ENCODE peak calls at places on chromosome 17, in nine cellular contexts. A, R, B, Z, L, H, M, N and I are unnamed samples.

GRCh38 chr17:12896386-12896785 is 107.1 kb downstream of the ARHGAP44 start:
- DNase-seq in Z (no peak), H (no peak), A (no peak), R (no peak), N (no peak), B (no peak), L (no peak), M (no peak), I (no peak)

GRCh38 chr17:50501054-50501453 is 7.2 kb upstream of the MYCBPAP start:
- DNase-seq in H (peak), L (no peak), R (no peak), N (no peak), M (peak), Z (no peak), B (no peak), A (no peak), I (no peak)

GRCh38 chr17:70184770-70185169 is 15.4 kb downstream of the KCNJ2 start:
- DNase-seq in N (no peak), M (no peak), R (no peak), A (peak), L (no peak), Z (peak), H (peak), B (no peak), I (no peak)

GRCh38 chr17:44878627-44879221 is 20.5 kb downstream of the EFTUD2 start:
- DNase-seq in A (no peak), L (no peak), M (peak), Z (peak), H (peak), N (no peak), R (no peak), B (no peak), I (no peak)

GRCh38 chr17:58970966-58971575 is 135.6 kb downstream of the TRIM37 start:
- DNase-seq in A (peak), M (no peak), L (no peak), H (no peak), N (no peak), Z (peak), B (no peak), R (no peak), I (no peak)

GRCh38 chr17:12024332-12024731 is 3.7 kb downstream of the MAP2K4 start:
- DNase-seq in H (peak), A (peak), Z (peak), B (no peak), N (no peak), M (no peak), R (no peak), L (no peak), I (no peak)

GRCh38 chr17:82298538-82299421 is 18.6 kb downstream of the CD7 start:
- DNase-seq in N (no peak), L (no peak), Z (no peak), B (no peak), M (no peak), H (no peak), A (no peak), R (no peak), I (no peak)

GRCh38 chr17:20779521-20779920 is 200.0 kb downstream of the CDRT15L2 start:
- DNase-seq in A (no peak), Z (no peak), B (no peak), L (no peak), M (no peak), H (no peak), N (no peak), R (no peak), I (no peak)

GRCh38 chr17:83083368-83084201 is 4.2 kb downstream of the METRNL start:
- DNase-seq in R (peak), N (no peak), B (peak), L (peak), A (peak), M (peak), H (peak), Z (peak), I (peak)

GRCh38 chr17:9356488-9356911 is 219.1 kb downstream of the STX8 start:
- DNase-seq in B (no peak), H (peak), N (no peak), R (no peak), A (no peak), Z (peak), L (no peak), M (no peak), I (no peak)

GRCh38 chr17:8739104-8739503 is 5.5 kb downstream of the CCDC42 start:
- DNase-seq in Z (no peak), B (no peak), A (no peak), M (peak), R (no peak), H (no peak), N (no peak), L (no peak), I (no peak)

GRCh38 chr17:69088643-69089200 is 28.0 kb upstream of the ABCA9 start:
- DNase-seq in N (no peak), H (no peak), A (no peak), B (no peak), L (no peak), R (no peak), M (no peak), Z (no peak), I (no peak)

GRCh38 chr17:80947200-80947940 is 44.3 kb upstream of the CHMP6 start:
- DNase-seq in L (peak), M (no peak), R (peak), Z (no peak), H (no peak), B (peak), A (no peak), N (peak), I (no peak)

GRCh38 chr17:3751836-3752235 is 28.1 kb downstream of the HASPIN start:
- DNase-seq in N (no peak), B (no peak), M (no peak), Z (no peak), L (no peak), A (no peak), H (no peak), R (no peak), I (no peak)

GRCh38 chr17:9363440-9364350 is 211.9 kb downstream of the STX8 start:
- DNase-seq in M (peak), N (no peak), H (peak), Z (peak), L (no peak), A (no peak), B (no peak), R (no peak), I (no peak)

GRCh38 chr17:46722662-46723285 is 95.7 kb downstream of the WNT3 start:
- DNase-seq in L (no peak), A (no peak), R (no peak), N (no peak), B (no peak), Z (no peak), M (no peak), H (no peak), I (no peak)

GRCh38 chr17:46044286-46044928 is 45.4 kb downstream of the STH start:
- DNase-seq in N (no peak), R (peak), L (peak), B (peak), M (peak), Z (peak), A (peak), H (peak), I (peak)

GRCh38 chr17:75340636-75341035 is 51.4 kb upstream of the SLC25A19 start:
- DNase-seq in B (no peak), Z (no peak), L (no peak), A (no peak), N (no peak), M (no peak), H (no peak), R (no peak), I (no peak)

GRCh38 chr17:75343007-75343406 is 53.8 kb upstream of the SLC25A19 start:
- DNase-seq in H (no peak), B (no peak), L (no peak), R (no peak), A (no peak), N (no peak), Z (no peak), M (no peak), I (no peak)

GRCh38 chr17:75344664-75345063 is 55.4 kb upstream of the SLC25A19 start:
- DNase-seq in N (no peak), Z (no peak), R (no peak), L (no peak), B (no peak), M (peak), A (no peak), H (no peak), I (no peak)

GRCh38 chr17:75338335-75338734 is 49.1 kb upstream of the SLC25A19 start:
- DNase-seq in B (no peak), H (no peak), R (no peak), Z (no peak), N (no peak), M (no peak), A (peak), L (no peak), I (no peak)

GRCh38 chr17:75341784-75342183 is 52.6 kb upstream of the SLC25A19 start:
- DNase-seq in L (no peak), Z (no peak), B (no peak), M (no peak), R (no peak), H (no peak), A (no peak), N (no peak), I (no peak)
- H3K4me3 ChIP-seq in L (no peak), Z (no peak), B (no peak), M (no peak), R (no peak), H (no peak), A (no peak), N (no peak), I (no peak)

GRCh38 chr17:27323538-27324212 is 29.8 kb downstream of the WSB1 start:
- DNase-seq in R (no peak), L (peak), A (peak), B (peak), M (peak), H (peak), Z (peak), N (peak), I (no peak)

GRCh38 chr17:27326585-27326984 is 32.7 kb downstream of the WSB1 start:
- DNase-seq in Z (no peak), N (no peak), H (no peak), A (no peak), B (no peak), R (no peak), L (no peak), M (no peak), I (no peak)

GRCh38 chr17:27322690-27323508 is 29.0 kb downstream of the WSB1 start:
- DNase-seq in Z (no peak), B (no peak), A (no peak), N (no peak), H (no peak), L (no peak), R (no peak), M (peak), I (no peak)

GRCh38 chr17:27326051-27326450 is 32.1 kb downstream of the WSB1 start:
- DNase-seq in R (no peak), N (no peak), H (peak), B (no peak), Z (peak), L (no peak), A (no peak), M (no peak), I (no peak)

DNA sequence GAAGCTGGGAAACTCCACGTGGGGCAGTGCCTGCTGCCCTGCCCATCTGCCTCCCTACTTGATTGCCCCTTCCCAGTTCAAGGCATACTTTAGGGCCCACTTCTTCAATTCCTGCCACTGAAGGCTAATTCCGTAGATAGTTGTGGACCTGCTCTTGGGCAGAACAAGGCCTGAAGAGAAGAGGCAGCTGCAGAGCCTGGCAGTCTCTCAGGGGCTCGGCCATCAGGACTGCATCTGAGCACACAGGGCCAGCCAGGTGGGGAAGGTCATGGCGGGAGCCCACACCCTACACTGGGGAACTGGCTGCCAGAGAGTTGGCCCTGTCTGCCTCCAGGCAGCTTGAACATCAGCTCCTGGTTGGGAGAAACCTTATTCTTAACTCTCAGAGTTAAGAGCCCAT is 31.0 kb downstream of the WSB1 start:
- DNase-seq in H (no peak), L (no peak), M (peak), N (no peak), R (no peak), Z (no peak), A (no peak), B (no peak), I (no peak)
- H3K4me3 ChIP-seq in H (no peak), L (no peak), M (no peak), N (no peak), R (no peak), Z (no peak), A (no peak), B (no peak), I (no peak)

GRCh38 chr17:74277935-74278334 is 3.9 kb downstream of the DNAI2 start:
- DNase-seq in N (no peak), Z (no peak), B (no peak), H (no peak), L (no peak), R (no peak), M (no peak), A (no peak), I (no peak)

GRCh38 chr17:74274703-74275340 is 788 bp downstream of the DNAI2 start:
- DNase-seq in N (no peak), M (no peak), R (no peak), L (no peak), B (no peak), A (no peak), Z (no peak), H (no peak), I (no peak)

GRCh38 chr17:74276561-74277009 is 2.6 kb downstream of the DNAI2 start:
- DNase-seq in N (no peak), H (no peak), A (no peak), M (no peak), L (peak), R (no peak), B (no peak), Z (no peak), I (no peak)

GRCh38 chr17:74274060-74274702 is at the start of gene DNAI2:
- DNase-seq in M (peak), Z (no peak), N (no peak), A (no peak), B (peak), L (no peak), H (no peak), R (peak), I (no peak)

GRCh38 chr17:74276051-74276476 is 2.0 kb downstream of the DNAI2 start:
- DNase-seq in H (no peak), A (peak), N (no peak), B (no peak), M (no peak), L (peak), R (no peak), Z (no peak), I (no peak)
- H3K4me3 ChIP-seq in H (no peak), A (no peak), N (no peak), B (no peak), M (no peak), L (no peak), R (no peak), Z (no peak), I (no peak)

GRCh38 chr17:1577186-1577585 is 14.6 kb upstream of the PITPNA start:
- DNase-seq in N (peak), A (peak), R (no peak), M (peak), B (peak), Z (peak), L (peak), H (peak), I (peak)

GRCh38 chr17:1574697-1575471 is 12.3 kb upstream of the PITPNA start:
- DNase-seq in Z (no peak), M (peak), R (no peak), N (peak), H (no peak), A (no peak), B (peak), L (no peak), I (no peak)

GRCh38 chr17:1576500-1576899 is 13.9 kb upstream of the PITPNA start:
- DNase-seq in B (no peak), Z (no peak), R (no peak), N (no peak), M (no peak), A (no peak), L (no peak), H (no peak), I (no peak)

GRCh38 chr17:1571362-1571746 is 8.8 kb upstream of the PITPNA start:
- DNase-seq in H (no peak), B (no peak), Z (no peak), N (no peak), M (no peak), L (no peak), R (no peak), A (no peak), I (no peak)

GRCh38 chr17:1573932-1574696 is 11.5 kb upstream of the PITPNA start:
- DNase-seq in A (no peak), M (peak), H (peak), L (peak), B (peak), Z (peak), N (peak), R (peak), I (no peak)
- H3K4me3 ChIP-seq in A (no peak), M (no peak), H (no peak), L (no peak), B (no peak), Z (no peak), N (no peak), R (no peak), I (no peak)

GRCh38 chr17:64779344-64780095 is 117.4 kb upstream of the SMURF2 start:
- DNase-seq in L (no peak), H (no peak), M (peak), B (peak), Z (peak), A (no peak), N (no peak), R (no peak), I (no peak)
- H3K4me3 ChIP-seq in L (peak), H (peak), M (peak), B (no peak), Z (peak), A (no peak), N (peak), R (peak), I (no peak)

GRCh38 chr17:40063915-40064531 is 1.3 kb downstream of the THRA start:
- DNase-seq in Z (no peak), A (no peak), B (no peak), N (no peak), M (peak), H (no peak), R (no peak), L (no peak), I (no peak)

GRCh38 chr17:40067710-40068109 is 4.9 kb downstream of the THRA start:
- DNase-seq in H (no peak), M (no peak), B (no peak), L (no peak), N (no peak), Z (no peak), A (no peak), R (no peak), I (no peak)

GRCh38 chr17:40065771-40066510 is 3.2 kb downstream of the THRA start:
- DNase-seq in H (no peak), A (no peak), M (peak), L (no peak), B (no peak), N (no peak), Z (no peak), R (no peak), I (no peak)

GRCh38 chr17:40063034-40063765 is 435 bp downstream of the THRA start:
- DNase-seq in Z (no peak), H (peak), B (peak), L (peak), N (peak), R (peak), M (peak), A (no peak), I (no peak)

DNA sequence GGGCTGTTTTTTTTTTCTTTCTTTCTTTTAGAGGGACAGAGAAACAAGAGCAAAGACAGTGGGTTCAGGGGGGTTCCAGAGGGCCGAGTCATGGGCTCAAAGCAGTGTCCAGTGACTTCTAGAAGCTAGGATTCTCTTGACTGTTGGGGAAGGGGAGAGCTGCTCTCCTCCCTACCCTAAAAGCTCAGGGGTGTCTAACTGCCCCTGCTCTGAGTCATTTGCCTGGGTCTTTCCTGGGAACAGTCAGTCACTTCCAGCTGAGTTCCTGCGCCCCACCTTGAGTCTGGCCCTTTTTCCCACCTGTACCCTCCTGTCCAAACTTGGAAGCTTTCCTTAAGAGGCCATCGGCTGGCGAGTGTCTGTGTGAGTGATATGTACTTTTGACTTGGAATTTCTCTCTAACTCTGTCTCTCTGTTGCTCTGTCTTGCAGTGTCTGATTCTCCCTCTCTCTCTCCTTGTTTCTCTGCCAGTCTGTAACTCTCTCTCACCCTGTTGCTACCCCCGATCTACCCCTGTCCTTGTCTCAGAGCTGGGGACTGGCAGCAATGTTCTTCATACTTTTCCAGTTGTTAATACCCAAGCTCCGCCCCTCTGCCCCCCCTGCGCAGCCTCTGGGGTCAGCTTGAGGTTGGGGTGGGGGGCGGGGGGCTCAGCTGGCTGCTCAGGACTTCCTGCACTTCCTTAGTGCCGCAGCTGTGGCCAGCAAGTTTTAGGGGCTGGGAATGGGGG is 2.4 kb downstream of the THRA start:
- DNase-seq in M (peak), H (no peak), L (no peak), N (no peak), R (no peak), B (no peak), A (no peak), Z (no peak), I (no peak)
- H3K4me3 ChIP-seq in M (no peak), H (no peak), L (peak), N (peak), R (no peak), B (no peak), A (peak), Z (no peak), I (peak)

GRCh38 chr17:76883744-76884525 is 15.7 kb downstream of the MGAT5B start:
- DNase-seq in N (no peak), H (no peak), A (no peak), Z (no peak), B (no peak), R (no peak), L (no peak), M (no peak), I (no peak)

GRCh38 chr17:76881408-76881807 is 13.2 kb downstream of the MGAT5B start:
- DNase-seq in H (no peak), L (no peak), Z (no peak), A (no peak), N (no peak), M (no peak), R (no peak), B (no peak), I (no peak)

GRCh38 chr17:76879691-76880090 is 11.5 kb downstream of the MGAT5B start:
- DNase-seq in B (no peak), M (no peak), L (no peak), R (no peak), A (no peak), N (no peak), H (no peak), Z (no peak), I (no peak)

GRCh38 chr17:76880268-76880667 is 12.1 kb downstream of the MGAT5B start:
- DNase-seq in R (no peak), A (no peak), Z (no peak), L (no peak), H (no peak), B (no peak), N (no peak), M (peak), I (no peak)

DNA sequence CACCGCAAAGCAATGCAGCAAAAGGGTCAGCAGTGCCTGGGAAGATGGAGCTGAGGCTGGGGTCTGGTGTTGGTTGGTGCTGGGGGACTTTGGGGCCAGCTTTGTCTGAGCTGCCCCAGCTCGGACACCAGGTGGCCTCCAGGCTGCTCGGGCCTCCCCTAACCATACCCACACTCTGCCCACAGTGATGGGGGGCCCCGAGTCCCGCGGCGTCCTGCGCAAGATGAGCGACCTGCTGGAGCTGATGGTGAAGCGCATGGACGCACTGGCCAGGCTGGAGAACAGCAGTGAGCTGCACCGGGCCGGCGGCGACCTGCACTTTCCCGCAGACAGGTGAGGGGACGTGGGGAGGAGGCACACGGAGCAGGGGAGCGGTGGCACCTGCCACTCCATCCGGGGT is 13.8 kb downstream of the MGAT5B start:
- DNase-seq in Z (no peak), B (no peak), H (no peak), L (no peak), N (no peak), R (no peak), M (no peak), A (no peak), I (no peak)
- H3K4me3 ChIP-seq in Z (no peak), B (no peak), H (no peak), L (no peak), N (no peak), R (no peak), M (no peak), A (no peak), I (no peak)